ENCODE peak calls at places on chromosome 16, in seven cellular contexts. X is lung microvascular endothelial cell, D is ACHN, F is Right ventricle myocardium inferior, Y is H9, M is activated T-helper 1 cell treated with Interleukin-2 at 50 U/mL for 16 hours, G is frontal cortex. B is an unnamed sample.

GRCh38 chr16:23950898-23951297 is 115.1 kb downstream of the PRKCB start:
- DNase-seq in X (no peak), D (no peak), F (no peak), Y (no peak), M (no peak), G (no peak), B (no peak)

GRCh38 chr16:1413684-1414531 is 596 bp downstream of the UNKL start:
- DNase-seq in X (peak), D (peak), F (peak), Y (peak), M (peak), G (peak), B (peak)

GRCh38 chr16:46885960-46886763 is 2.0 kb downstream of the GPT2 start:
- DNase-seq in X (no peak), D (no peak), F (no peak), Y (no peak), M (no peak), G (no peak), B (no peak)

GRCh38 chr16:86044241-86044671 is 145.3 kb downstream of the IRF8 start:
- DNase-seq in X (peak), D (peak), F (no peak), Y (peak), M (no peak), G (no peak), B (peak)

GRCh38 chr16:25172831-25173230 is 43.9 kb upstream of the AQP8 start:
- DNase-seq in X (no peak), D (no peak), F (no peak), Y (no peak), M (no peak), G (no peak), B (no peak)

GRCh38 chr16:17519041-17519440 is 48.3 kb upstream of the XYLT1 start:
- DNase-seq in X (no peak), D (no peak), F (no peak), Y (no peak), M (no peak), G (no peak), B (no peak)

GRCh38 chr16:51225902-51226301 is 74.8 kb upstream of the SALL1 start:
- DNase-seq in X (no peak), D (no peak), F (no peak), Y (no peak), M (no peak), G (no peak), B (no peak)

GRCh38 chr16:7055443-7055842 is 277.2 kb upstream of the RBFOX1 start:
- DNase-seq in X (no peak), D (no peak), F (no peak), Y (no peak), M (no peak), G (no peak), B (no peak)

GRCh38 chr16:9125658-9126492 is 34.4 kb downstream of the HAPSTR1 start:
- DNase-seq in X (peak), D (no peak), F (no peak), Y (no peak), M (no peak), G (no peak), B (no peak)

GRCh38 chr16:19843371-19843770 is 41.3 kb downstream of the GPRC5B start:
- DNase-seq in X (no peak), D (no peak), F (no peak), Y (no peak), M (no peak), G (no peak), B (no peak)

GRCh38 chr16:78137179-78137578 is 37.7 kb downstream of the WWOX start:
- DNase-seq in X (no peak), D (no peak), F (no peak), Y (no peak), M (no peak), G (no peak), B (no peak)

GRCh38 chr16:86426243-86426642 is 84.1 kb upstream of the FOXF1 start:
- DNase-seq in X (no peak), D (no peak), F (no peak), Y (no peak), M (no peak), G (no peak), B (no peak)

GRCh38 chr16:70160821-70161220 is 12.8 kb upstream of the CLEC18C start:
- DNase-seq in X (no peak), D (no peak), F (no peak), Y (no peak), M (no peak), G (no peak), B (no peak)

GRCh38 chr16:69711115-69711740 is 15.1 kb downstream of the NQO1 start:
- DNase-seq in X (no peak), D (no peak), F (no peak), Y (no peak), M (no peak), G (no peak), B (no peak)

GRCh38 chr16:65059421-65059980 is 62.4 kb downstream of the CDH11 start:
- DNase-seq in X (no peak), D (no peak), F (no peak), Y (no peak), M (no peak), G (peak), B (no peak)

GRCh38 chr16:10466861-10467260 is 81.0 kb downstream of the ATF7IP2 start:
- DNase-seq in X (no peak), D (no peak), F (no peak), Y (no peak), M (no peak), G (no peak), B (no peak)

B was measured in A549.